ENCODE peak calls at places on chromosomes 7 and 10, in nine cellular contexts. E, J, P, S, W, L, Y, M and N are unnamed samples.

GRCh38 chr7:80312139-80312661 is 177.6 kb downstream of the GNAI1 start:
- DNase-seq in E (no peak), J (peak), P (peak), S (peak), W (peak), L (no peak), Y (no peak), M (no peak), N (no peak)

GRCh38 chr7:75719626-75720025 is 19.1 kb downstream of the HIP1 start:
- DNase-seq in E (no peak), J (no peak), P (no peak), S (no peak), W (no peak), L (no peak), Y (no peak), M (no peak), N (no peak)

GRCh38 chr7:98281757-98282652 is 519 bp downstream of the BRI3 start:
- DNase-seq in E (peak), J (peak), P (no peak), S (no peak), W (peak), L (no peak), Y (peak), M (peak), N (no peak)

GRCh38 chr7:116227678-116228239 is 17.4 kb downstream of the TES start:
- DNase-seq in E (no peak), J (no peak), P (peak), S (no peak), W (no peak), L (no peak), Y (no peak), M (no peak), N (no peak)

GRCh38 chr10:121205625-121206024 is 354.5 kb downstream of the WDR11 start:
- DNase-seq in E (no peak), J (no peak), P (no peak), S (no peak), W (no peak), L (no peak), Y (no peak), M (no peak), N (no peak)

GRCh38 chr10:93873427-93874115 is 20.2 kb upstream of the SLC35G1 start:
- DNase-seq in E (no peak), J (no peak), P (peak), S (peak), W (no peak), L (no peak), Y (no peak), M (no peak), N (no peak)

GRCh38 chr10:95275726-95276366 is 15.0 kb downstream of the PDLIM1 start:
- DNase-seq in E (no peak), J (no peak), P (peak), S (no peak), W (no peak), L (no peak), Y (no peak), M (no peak), N (peak)

GRCh38 chr10:130812381-130813148 is 499.0 kb downstream of the TCERG1L start:
- DNase-seq in E (no peak), J (no peak), P (no peak), S (no peak), W (no peak), L (peak), Y (no peak), M (no peak), N (peak)

GRCh38 chr10:114523876-114524275 is 119.6 kb upstream of the AFAP1L2 start:
- DNase-seq in E (no peak), J (no peak), P (no peak), S (no peak), W (no peak), L (no peak), Y (no peak), M (no peak), N (no peak)

GRCh38 chr10:102150970-102151773 is 1.0 kb upstream of the NOLC1 start:
- DNase-seq in E (no peak), J (no peak), P (peak), S (peak), W (no peak), L (no peak), Y (no peak), M (no peak), N (no peak)

DNA sequence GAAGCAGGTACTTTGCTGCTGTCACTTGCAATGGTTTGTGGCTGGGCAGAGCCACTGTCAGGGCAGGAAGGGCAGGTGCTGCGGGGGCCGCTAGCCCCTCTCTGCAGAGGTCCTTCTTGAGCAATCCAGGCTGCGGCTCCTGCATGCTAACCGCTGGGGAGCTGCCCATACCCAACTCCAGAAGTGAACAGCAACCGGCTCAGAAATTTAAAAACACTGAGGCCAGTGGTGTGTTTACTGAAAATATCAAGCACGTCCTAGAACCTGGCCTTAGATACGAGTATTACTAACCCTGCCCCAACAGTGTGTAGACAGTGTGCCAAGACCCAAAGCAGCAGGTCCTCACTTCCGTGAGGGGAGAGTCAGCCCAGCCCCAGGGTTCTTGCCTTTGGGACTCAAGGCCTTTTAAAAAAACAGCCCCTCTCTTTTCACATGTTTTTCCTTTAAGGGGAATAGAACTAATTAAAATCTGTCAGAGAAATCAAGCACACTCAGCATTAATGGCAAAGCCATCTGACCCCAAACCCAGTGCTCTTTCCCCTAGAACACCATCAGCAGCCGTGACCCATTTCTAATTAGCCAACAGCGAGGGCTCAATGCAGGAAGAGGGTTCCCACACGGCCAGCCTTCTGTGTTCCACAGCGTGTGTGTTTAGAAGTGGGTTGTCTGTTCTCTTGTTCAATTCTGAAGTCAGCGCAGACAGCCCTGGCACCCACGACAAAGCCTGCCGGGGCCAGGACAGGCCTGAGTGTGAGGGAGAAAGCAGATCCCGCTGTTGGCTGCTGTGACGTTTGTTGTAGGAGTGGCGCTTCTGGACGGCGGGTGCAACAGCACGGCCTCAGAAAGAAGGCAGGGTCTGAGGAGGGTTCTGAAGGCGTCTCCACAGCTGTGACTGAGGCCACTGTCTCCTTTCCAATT is 76.5 kb downstream of the VIPR2 start:
- DNase-seq in E (peak), J (no peak), P (no peak), S (no peak), W (peak), L (no peak), Y (peak), M (peak), N (no peak)
- TF ChIP-seq POLR2A in E (no peak), J (no peak), P (no peak), S (no peak), W (no peak), L (no peak), Y (no peak), M (no peak), N (no peak)

GRCh38 chr10:49365675-49366415 is 30.0 kb downstream of the DRGX start:
- DNase-seq in E (no peak), J (no peak), P (no peak), S (no peak), W (no peak), L (peak), Y (peak), M (no peak), N (peak)
- H3K4me3 ChIP-seq in E (no peak), J (no peak), P (no peak), S (no peak), W (no peak), L (no peak), Y (no peak), M (no peak), N (no peak)

DNA sequence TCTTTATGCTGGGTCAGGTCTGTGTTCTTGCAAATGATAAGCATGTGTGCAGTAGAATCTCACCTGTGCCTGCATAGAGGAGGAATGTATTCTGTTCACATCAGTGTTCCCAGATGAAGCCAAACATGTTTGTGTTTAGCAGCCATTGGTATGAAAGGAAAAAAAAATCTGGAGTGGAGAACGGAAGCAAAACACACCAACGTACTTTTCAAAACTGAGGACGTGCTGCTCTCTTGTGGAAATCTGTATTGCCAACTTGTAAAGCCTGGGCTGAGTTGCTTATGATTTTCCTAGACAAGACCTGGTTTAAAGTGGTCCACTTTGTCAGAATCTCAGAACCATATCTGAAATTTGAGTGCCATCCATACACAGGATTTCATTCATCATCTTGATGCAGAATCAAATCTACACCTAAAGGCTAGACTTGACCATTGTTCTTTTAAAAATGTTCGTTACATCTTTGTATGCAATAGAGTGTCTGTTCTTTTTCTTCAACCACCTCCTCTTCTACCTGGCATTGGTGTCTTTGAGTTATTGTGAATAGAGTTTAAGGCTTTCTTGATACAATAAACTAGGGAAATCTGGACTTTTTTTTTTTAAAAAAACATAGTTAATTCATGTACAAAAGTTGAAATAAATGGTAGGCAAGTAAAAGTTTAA is 367.7 kb downstream of the PHF14 start:
- DNase-seq in E (no peak), J (no peak), P (no peak), S (peak), W (no peak), L (no peak), Y (no peak), M (no peak), N (no peak)
- TF ChIP-seq CTCF in E (no peak), J (peak), P (peak), S (peak), W (no peak), L (peak), Y (no peak), M (peak), N (no peak)

GRCh38 chr7:24874791-24875190 is 105.2 kb downstream of the OSBPL3 start:
- DNase-seq in E (no peak), J (no peak), P (no peak), S (no peak), W (no peak), L (no peak), Y (no peak), M (no peak), N (no peak)

GRCh38 chr7:24879281-24879680 is 100.7 kb downstream of the OSBPL3 start:
- DNase-seq in E (no peak), J (no peak), P (no peak), S (no peak), W (no peak), L (no peak), Y (no peak), M (no peak), N (no peak)

GRCh38 chr7:24881622-24882021 is 98.4 kb downstream of the OSBPL3 start:
- DNase-seq in E (no peak), J (no peak), P (no peak), S (peak), W (no peak), L (no peak), Y (no peak), M (no peak), N (no peak)

GRCh38 chr7:24880886-24881285 is 99.1 kb downstream of the OSBPL3 start:
- DNase-seq in E (no peak), J (no peak), P (no peak), S (no peak), W (no peak), L (no peak), Y (no peak), M (no peak), N (no peak)

GRCh38 chr7:24877790-24878311 is 102.1 kb downstream of the OSBPL3 start:
- DNase-seq in E (no peak), J (no peak), P (peak), S (no peak), W (no peak), L (no peak), Y (no peak), M (no peak), N (no peak)
- TF ChIP-seq POLR2A in E (no peak), J (no peak), P (no peak), S (no peak), W (no peak), L (no peak), Y (no peak), M (no peak), N (no peak)

DNA sequence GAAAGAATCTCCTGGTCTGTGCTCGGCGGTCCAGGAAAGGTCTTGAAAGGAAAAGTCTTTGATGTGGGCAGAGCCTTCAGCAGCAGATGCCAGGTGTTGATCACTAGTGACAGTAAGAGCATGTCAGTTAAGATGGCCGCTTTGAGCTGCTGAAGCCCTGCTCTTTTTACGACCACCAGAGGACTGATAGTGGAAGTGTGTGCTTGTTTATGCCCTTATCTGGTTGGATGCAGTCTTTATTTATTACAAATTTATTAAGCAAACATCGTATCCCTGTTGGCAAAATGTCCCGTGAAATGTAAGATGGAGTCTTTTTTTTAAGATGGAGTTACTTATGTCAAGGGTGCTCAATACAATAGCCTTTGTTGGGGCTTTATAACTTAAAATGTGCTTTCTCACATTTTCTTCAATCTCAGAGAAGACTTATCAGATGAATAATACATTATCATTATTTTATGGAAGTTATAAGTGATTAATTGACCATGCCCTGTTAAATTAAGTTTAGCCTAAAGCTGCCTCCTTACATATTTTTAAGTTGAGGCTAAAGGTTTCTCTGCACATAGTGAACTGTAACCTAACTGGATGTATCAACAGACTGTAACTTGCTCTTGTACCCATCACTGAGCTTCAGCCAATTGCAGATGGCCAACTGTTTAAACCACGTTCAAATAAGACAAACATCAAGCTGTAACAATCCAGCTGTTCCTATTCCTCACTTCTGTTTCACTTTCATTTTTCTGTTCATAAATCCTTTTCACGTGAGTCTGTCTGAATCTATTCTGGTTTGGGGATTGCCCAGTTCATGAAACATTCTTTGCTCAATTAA is 97.4 kb upstream of the PIK3CG start:
- DNase-seq in E (no peak), J (no peak), P (peak), S (no peak), W (no peak), L (no peak), Y (no peak), M (no peak), N (no peak)
- H3K4me3 ChIP-seq in E (no peak), J (no peak), P (peak), S (no peak), W (peak), L (no peak), Y (no peak), M (no peak), N (no peak)

DNA sequence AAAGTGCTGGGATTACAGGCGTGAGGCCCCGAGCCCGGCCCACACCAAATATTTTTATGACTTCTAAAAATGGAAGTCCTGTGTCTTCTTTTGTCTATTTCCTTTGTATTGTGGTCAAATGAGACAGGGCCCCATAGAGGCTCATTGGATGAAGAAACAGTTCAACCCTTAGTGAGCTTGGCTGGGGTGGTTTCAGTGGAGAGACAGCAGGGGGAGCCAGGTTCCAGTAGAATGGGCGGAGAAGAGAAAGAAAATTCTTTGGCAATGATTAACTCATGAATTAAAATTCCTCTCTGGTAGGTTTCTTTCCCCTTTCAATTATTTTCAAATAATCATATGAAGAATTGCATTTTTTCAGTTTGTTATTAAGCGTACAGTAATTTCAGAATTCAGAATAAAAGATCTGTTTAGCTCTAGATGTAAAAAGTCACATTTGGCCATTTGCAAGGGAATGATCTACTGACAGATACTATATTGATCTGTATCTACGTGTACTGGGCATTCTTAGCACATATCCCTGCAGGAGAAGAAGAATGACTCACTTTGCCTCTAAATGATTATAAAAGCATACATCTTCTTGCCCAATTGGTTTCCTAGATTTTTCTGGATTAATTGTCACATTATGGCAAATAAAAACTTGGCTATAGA is 43.2 kb downstream of the PNLIPRP3 start:
- DNase-seq in E (no peak), J (no peak), P (no peak), S (peak), W (no peak), L (peak), Y (no peak), M (no peak), N (no peak)
- TF ChIP-seq CTCF in E (no peak), J (no peak), P (peak), S (peak), W (no peak), L (peak), Y (no peak), M (no peak), N (no peak)

DNA sequence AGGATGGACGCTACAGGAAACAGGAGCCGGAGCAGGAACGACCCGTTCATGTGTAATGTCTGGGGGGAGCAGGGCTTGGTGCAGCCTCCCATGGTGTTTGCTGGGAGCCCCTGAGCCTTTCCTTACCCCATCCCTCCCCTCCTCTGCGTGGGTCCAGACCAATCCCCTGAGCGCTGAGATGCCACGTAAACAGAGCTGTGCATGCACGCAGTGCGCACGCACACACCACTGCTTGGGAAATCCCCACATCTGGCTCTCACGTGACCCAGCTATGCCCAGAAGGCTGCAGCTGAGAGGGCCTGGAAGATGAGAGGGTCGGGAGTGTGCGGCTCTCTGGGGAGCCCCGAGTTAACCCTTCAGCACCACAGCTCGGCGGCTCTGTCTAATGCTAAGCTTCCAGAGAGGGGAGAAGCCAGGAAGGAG is 177.3 kb downstream of the SH3PXD2A start:
- DNase-seq in E (peak), J (peak), P (peak), S (no peak), W (peak), L (no peak), Y (peak), M (peak), N (no peak)
- TF ChIP-seq POLR2A in E (peak), J (no peak), P (peak), S (no peak), W (peak), L (no peak), Y (peak), M (no peak), N (peak)

DNA sequence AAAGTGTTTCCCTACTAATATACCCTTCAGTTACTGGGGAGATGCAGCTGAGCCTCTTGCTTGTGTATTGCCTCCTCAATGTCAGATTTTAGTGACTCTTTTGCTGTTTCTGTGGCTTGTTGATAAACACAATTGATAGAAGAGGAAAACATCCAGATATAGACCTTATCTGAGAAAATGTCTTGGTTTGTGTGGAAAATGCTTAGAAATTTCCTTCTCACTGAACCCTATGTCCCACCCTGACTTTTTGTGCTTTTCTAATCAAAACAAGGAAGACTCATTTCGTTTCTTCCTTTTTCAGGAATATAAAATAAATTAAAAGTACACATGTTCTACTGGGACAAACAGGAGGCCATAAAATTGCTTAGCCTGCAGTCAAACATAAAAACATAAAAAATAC is 257.5 kb downstream of the PHF14 start:
- DNase-seq in E (no peak), J (no peak), P (no peak), S (no peak), W (no peak), L (no peak), Y (no peak), M (no peak), N (no peak)
- H3K4me3 ChIP-seq in E (no peak), J (no peak), P (no peak), S (no peak), W (no peak), L (no peak), Y (no peak), M (no peak), N (no peak)

GRCh38 chr7:130037703-130038102 is 13.5 kb downstream of the ZC3HC1 start:
- DNase-seq in E (no peak), J (no peak), P (peak), S (peak), W (no peak), L (no peak), Y (no peak), M (no peak), N (no peak)
- TF ChIP-seq CTCF in E (no peak), J (no peak), P (peak), S (peak), W (peak), L (no peak), Y (no peak), M (peak), N (no peak)